ENCODE peak calls at places on chromosomes 2 and 18, in ten cellular contexts. Z is glutamatergic neuron, L is astrocyte of the cerebellum, S is GM20000, F is PC-9, V is AG04450, A is progenitor cell of endocrine pancreas, Q is WTC11, O is AG04449, D is heart left ventricle. W is an unnamed sample.

GRCh38 chr2:121128741-121129659 is 156.0 kb downstream of the TFCP2L1 start:
- DNase-seq in Z (peak; percentile 74), L (no peak), S (no peak), F (peak; percentile 76), V (no peak), A (peak; percentile 39), Q (peak; percentile 74), O (no peak), D (no peak), W (peak; percentile 15)

GRCh38 chr2:157339965-157340655 is 14.5 kb upstream of the ERMN start:
- DNase-seq in Z (no peak), L (peak; percentile 5), S (no peak), F (no peak), V (no peak), A (no peak), Q (no peak), O (no peak), D (no peak), W (peak; percentile 76)

GRCh38 chr2:60213865-60214657 is 339.4 kb downstream of the BCL11A start:
- DNase-seq in Z (peak; percentile 22), L (no peak), S (no peak), F (no peak), V (no peak), A (no peak), Q (no peak), O (no peak), D (peak; percentile 13), W (no peak)

GRCh38 chr2:152594022-152594712 is 123.1 kb downstream of the PRPF40A start:
- DNase-seq in Z (no peak), L (no peak), S (peak; percentile 31), F (no peak), V (no peak), A (no peak), Q (no peak), O (no peak), D (peak; percentile 40), W (peak; percentile 81)

GRCh38 chr2:156434461-156435291 is 1.5 kb upstream of the GPD2 start:
- DNase-seq in Z (no peak), L (no peak), S (no peak), F (no peak), V (no peak), A (no peak), Q (no peak), O (no peak), D (no peak), W (peak; percentile 48)

GRCh38 chr2:58699412-58699811 is 458.3 kb upstream of the FANCL start:
- DNase-seq in Z (no peak), L (no peak), S (no peak), F (no peak), V (no peak), A (no peak), Q (no peak), O (no peak), D (no peak), W (no peak)

GRCh38 chr18:51998711-51999110 is 341.3 kb upstream of the DCC start:
- DNase-seq in Z (no peak), L (no peak), S (no peak), F (no peak), V (no peak), A (no peak), Q (no peak), O (no peak), D (no peak), W (no peak)

GRCh38 chr2:157107460-157107859 is 150.0 kb upstream of the GALNT5 start:
- DNase-seq in Z (no peak), L (no peak), S (no peak), F (no peak), V (no peak), A (no peak), Q (no peak), O (no peak), D (no peak), W (no peak)

GRCh38 chr2:204114294-204114693 is 177.7 kb downstream of the ICOS start:
- DNase-seq in Z (no peak), L (no peak), S (no peak), F (no peak), V (no peak), A (no peak), Q (no peak), O (no peak), D (peak; percentile 23), W (no peak)

GRCh38 chr2:25521665-25522387 is 151.6 kb downstream of the DTNB start:
- DNase-seq in Z (no peak), L (peak; percentile 70), S (peak; percentile 66), F (peak; percentile 15), V (peak; percentile 48), A (no peak), Q (no peak), O (peak; percentile 34), D (peak; percentile 23), W (peak; percentile 84)

GRCh38 chr18:12995952-12996477 is 4.9 kb downstream of the CEP192 start:
- DNase-seq in Z (no peak), L (no peak), S (peak; percentile 41), F (no peak), V (no peak), A (no peak), Q (no peak), O (no peak), D (no peak), W (no peak)

GRCh38 chr2:189347540-189347939 is 93.7 kb upstream of the WDR75 start:
- DNase-seq in Z (no peak), L (peak; percentile 97), S (peak; percentile 23), F (peak; percentile 18), V (peak; percentile 88), A (no peak), Q (no peak), O (peak; percentile 85), D (peak; percentile 22), W (peak; percentile 99)
- TF ChIP-seq CTCF in Z (no peak), L (peak; percentile 41), S (no peak), F (no peak), V (peak; percentile 18), A (no peak), Q (no peak), O (peak; percentile 20), D (no peak), W (peak; percentile 40)

DNA sequence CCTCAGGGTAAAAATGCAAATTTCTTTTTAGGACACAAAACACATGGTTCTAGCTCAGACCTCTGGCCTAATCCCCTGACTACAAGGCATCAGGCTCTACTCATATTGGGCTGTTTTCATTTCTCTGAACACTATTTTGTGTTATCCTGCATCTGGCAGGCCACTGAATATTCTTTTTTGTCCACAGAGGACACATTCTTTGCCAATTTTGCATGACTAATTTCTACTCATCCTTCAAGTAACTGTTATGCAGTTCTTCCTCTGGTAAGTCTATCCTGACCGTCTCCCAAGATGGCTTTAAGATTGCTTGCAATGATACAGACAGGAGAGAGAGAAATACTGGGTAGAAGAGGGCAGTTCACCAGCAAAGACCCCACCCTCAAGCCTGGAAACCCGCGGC is 107.6 kb upstream of the RGPD4 start:
- DNase-seq in Z (no peak), L (no peak), S (no peak), F (no peak), V (no peak), A (no peak), Q (no peak), O (no peak), D (no peak), W (peak; percentile 15)
- TF ChIP-seq CTCF in Z (no peak), L (no peak), S (no peak), F (no peak), V (no peak), A (no peak), Q (no peak), O (no peak), D (no peak), W (no peak)

GRCh38 chr2:134763164-134763710 is 44.4 kb upstream of the TMEM163 start:
- DNase-seq in Z (no peak), L (no peak), S (no peak), F (no peak), V (no peak), A (no peak), Q (no peak), O (no peak), D (no peak), W (no peak)

GRCh38 chr2:134764164-134764563 is 45.4 kb upstream of the TMEM163 start:
- DNase-seq in Z (no peak), L (no peak), S (no peak), F (no peak), V (no peak), A (no peak), Q (no peak), O (no peak), D (no peak), W (no peak)

GRCh38 chr2:134765987-134766386 is 47.2 kb upstream of the TMEM163 start:
- DNase-seq in Z (no peak), L (no peak), S (no peak), F (no peak), V (no peak), A (no peak), Q (no peak), O (no peak), D (no peak), W (no peak)

GRCh38 chr2:134760385-134760784 is 41.6 kb upstream of the TMEM163 start:
- DNase-seq in Z (no peak), L (no peak), S (no peak), F (no peak), V (no peak), A (no peak), Q (no peak), O (no peak), D (no peak), W (no peak)

DNA sequence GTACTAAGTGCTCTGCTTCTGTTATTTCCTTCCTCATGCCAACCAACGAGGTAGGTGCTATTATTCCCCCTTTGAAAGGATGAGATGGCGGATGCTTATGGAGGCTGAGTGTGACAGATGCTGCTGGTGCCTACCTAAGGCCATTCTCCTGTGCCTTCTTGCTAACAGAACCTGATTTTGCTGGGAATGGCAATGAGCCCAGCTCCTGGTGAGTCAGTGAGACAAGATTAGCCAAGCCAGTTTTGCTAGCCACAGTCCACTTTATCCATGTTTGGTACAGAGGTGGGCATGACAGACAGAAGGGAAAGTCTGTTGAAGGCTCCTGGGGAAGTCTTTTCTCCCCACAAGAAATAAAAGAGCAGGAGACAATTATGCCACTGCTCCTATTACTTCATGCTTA is 43.7 kb upstream of the TMEM163 start:
- DNase-seq in Z (no peak), L (no peak), S (no peak), F (peak; percentile 20), V (no peak), A (no peak), Q (no peak), O (no peak), D (no peak), W (no peak)
- TF ChIP-seq CTCF in Z (no peak), L (no peak), S (no peak), F (no peak), V (no peak), A (no peak), Q (no peak), O (no peak), D (no peak), W (no peak)

DNA sequence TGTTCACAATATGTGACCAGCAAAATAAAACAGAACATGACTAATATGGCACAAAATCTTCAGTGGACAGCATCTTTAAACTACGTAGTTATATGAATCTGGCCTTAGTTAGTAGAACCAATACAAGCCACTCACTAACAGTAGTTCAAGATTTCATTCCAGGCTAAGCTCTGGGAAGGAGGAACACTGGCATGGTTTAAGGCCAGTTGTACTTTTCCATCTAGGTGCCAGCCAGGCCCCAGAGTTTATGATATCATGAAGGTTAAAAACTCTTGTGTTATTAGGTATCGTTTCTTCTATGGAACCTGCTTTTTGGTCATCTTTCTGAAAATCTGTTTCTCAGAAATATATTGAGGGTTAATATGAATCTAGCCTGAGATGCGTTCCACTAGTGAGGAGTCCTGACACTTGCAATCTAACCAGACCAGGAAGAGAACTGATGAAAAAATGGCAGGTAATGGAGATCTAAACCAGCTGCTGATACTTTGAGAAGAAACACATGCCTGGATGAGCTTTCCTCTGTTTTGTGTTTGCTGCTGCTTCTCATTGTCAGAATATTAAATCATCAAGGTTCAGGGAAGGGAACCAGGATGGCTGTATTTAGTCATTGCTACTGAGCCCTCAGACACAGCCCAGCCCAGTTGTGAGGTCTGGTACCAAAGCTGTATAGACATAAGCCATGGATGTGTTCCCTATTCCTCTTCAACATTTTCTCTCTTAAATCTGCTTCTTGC is 182.8 kb upstream of the SETBP1 start:
- DNase-seq in Z (no peak), L (no peak), S (no peak), F (no peak), V (no peak), A (no peak), Q (no peak), O (no peak), D (no peak), W (no peak)
- TF ChIP-seq CTCF in Z (no peak), L (no peak), S (no peak), F (no peak), V (no peak), A (no peak), Q (no peak), O (no peak), D (no peak), W (no peak)

W was measured in fibroblast of mammary gland.